ENCODE peak calls at places on chromosomes 4 and X, in six cellular contexts. One of them, this sample, is unnamed.

GRCh38 chr4:66045913-66046312 is 375.6 kb upstream of the EPHA5 start:
- DNase-seq in adrenal gland: no peak
- DNase-seq in nephron progenitor cell: no peak
- DNase-seq in lower leg skin: no peak
- DNase-seq in mammary epithelial cell: no peak
- DNase-seq in pancreas: no peak
- DNase-seq in this sample: no peak

GRCh38 chrX:77167993-77168392 is 279.2 kb upstream of the FGF16 start:
- DNase-seq in nephron progenitor cell: no peak
- DNase-seq in lower leg skin: no peak
- DNase-seq in mammary epithelial cell: no peak
- DNase-seq in adrenal gland: no peak
- DNase-seq in pancreas: no peak
- DNase-seq in this sample: no peak

GRCh38 chr4:121307441-121308327 is 73.1 kb downstream of the QRFPR start:
- DNase-seq in lower leg skin: no peak
- DNase-seq in pancreas: no peak
- DNase-seq in mammary epithelial cell: peak
- DNase-seq in nephron progenitor cell: peak
- DNase-seq in adrenal gland: no peak
- DNase-seq in this sample: no peak

GRCh38 chr4:110959041-110959643 is 336.3 kb upstream of the PITX2 start:
- DNase-seq in pancreas: no peak
- DNase-seq in nephron progenitor cell: no peak
- DNase-seq in mammary epithelial cell: no peak
- DNase-seq in lower leg skin: no peak
- DNase-seq in adrenal gland: no peak
- DNase-seq in this sample: no peak

GRCh38 chrX:46873746-46874145 is 36.9 kb downstream of the RP2 start:
- DNase-seq in nephron progenitor cell: no peak
- DNase-seq in adrenal gland: no peak
- DNase-seq in pancreas: no peak
- DNase-seq in mammary epithelial cell: no peak
- DNase-seq in lower leg skin: no peak
- DNase-seq in this sample: no peak

GRCh38 chr4:147799986-147800555 is 68.2 kb downstream of the ARHGAP10 start:
- DNase-seq in mammary epithelial cell: no peak
- DNase-seq in lower leg skin: no peak
- DNase-seq in adrenal gland: no peak
- DNase-seq in pancreas: no peak
- DNase-seq in nephron progenitor cell: no peak
- DNase-seq in this sample: no peak

GRCh38 chrX:77436682-77437081 is 10.5 kb upstream of the FGF16 start:
- DNase-seq in lower leg skin: no peak
- DNase-seq in adrenal gland: no peak
- DNase-seq in pancreas: no peak
- DNase-seq in mammary epithelial cell: peak
- DNase-seq in nephron progenitor cell: no peak
- DNase-seq in this sample: no peak

GRCh38 chr4:152162331-152162697 is 373.6 kb downstream of the FBXW7 start:
- DNase-seq in adrenal gland: no peak
- DNase-seq in nephron progenitor cell: no peak
- DNase-seq in mammary epithelial cell: no peak
- DNase-seq in lower leg skin: no peak
- DNase-seq in pancreas: no peak
- DNase-seq in this sample: no peak

GRCh38 chr4:93710101-93710846 is 118.3 kb upstream of the ATOH1 start:
- DNase-seq in nephron progenitor cell: peak
- DNase-seq in adrenal gland: no peak
- DNase-seq in pancreas: no peak
- DNase-seq in lower leg skin: no peak
- DNase-seq in mammary epithelial cell: peak
- DNase-seq in this sample: no peak
- TF ChIP-seq CTCF in nephron progenitor cell: peak
- TF ChIP-seq CTCF in adrenal gland: no peak
- TF ChIP-seq CTCF in pancreas: no peak
- TF ChIP-seq CTCF in lower leg skin: no peak
- TF ChIP-seq CTCF in mammary epithelial cell: peak
- TF ChIP-seq CTCF in this sample: peak

GRCh38 chr4:68904786-68905185 is 46.8 kb downstream of the UGT2A3 start:
- DNase-seq in adrenal gland: no peak
- DNase-seq in mammary epithelial cell: peak
- DNase-seq in nephron progenitor cell: no peak
- DNase-seq in pancreas: peak
- DNase-seq in lower leg skin: no peak
- DNase-seq in this sample: no peak
- TF ChIP-seq CTCF in adrenal gland: no peak
- TF ChIP-seq CTCF in mammary epithelial cell: peak
- TF ChIP-seq CTCF in nephron progenitor cell: no peak
- TF ChIP-seq CTCF in pancreas: peak
- TF ChIP-seq CTCF in lower leg skin: no peak
- TF ChIP-seq CTCF in this sample: peak

DNA sequence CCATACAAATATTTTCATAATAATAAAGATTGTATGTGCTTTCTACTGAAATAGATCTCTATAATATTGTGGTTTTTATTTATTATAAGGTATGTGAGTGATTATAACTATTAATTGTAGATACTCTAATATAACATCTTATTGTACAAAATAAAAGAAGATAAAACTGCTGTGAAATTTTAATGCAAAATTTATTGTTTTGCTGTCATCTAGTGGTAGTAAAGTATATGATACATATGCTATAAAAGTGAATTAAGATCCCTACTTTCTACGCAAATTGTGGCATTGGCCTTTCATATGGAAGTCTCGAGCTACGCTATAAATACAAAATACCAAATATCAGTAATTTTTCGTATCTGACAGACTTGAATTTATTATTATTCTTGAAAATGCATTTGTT is 19.3 kb downstream of the YIPF7 start:
- DNase-seq in mammary epithelial cell: no peak
- DNase-seq in lower leg skin: no peak
- DNase-seq in pancreas: no peak
- DNase-seq in adrenal gland: no peak
- DNase-seq in nephron progenitor cell: no peak
- DNase-seq in this sample: no peak
- TF ChIP-seq CTCF in mammary epithelial cell: peak
- TF ChIP-seq CTCF in lower leg skin: no peak
- TF ChIP-seq CTCF in pancreas: no peak
- TF ChIP-seq CTCF in adrenal gland: no peak
- TF ChIP-seq CTCF in nephron progenitor cell: no peak
- TF ChIP-seq CTCF in this sample: peak

DNA sequence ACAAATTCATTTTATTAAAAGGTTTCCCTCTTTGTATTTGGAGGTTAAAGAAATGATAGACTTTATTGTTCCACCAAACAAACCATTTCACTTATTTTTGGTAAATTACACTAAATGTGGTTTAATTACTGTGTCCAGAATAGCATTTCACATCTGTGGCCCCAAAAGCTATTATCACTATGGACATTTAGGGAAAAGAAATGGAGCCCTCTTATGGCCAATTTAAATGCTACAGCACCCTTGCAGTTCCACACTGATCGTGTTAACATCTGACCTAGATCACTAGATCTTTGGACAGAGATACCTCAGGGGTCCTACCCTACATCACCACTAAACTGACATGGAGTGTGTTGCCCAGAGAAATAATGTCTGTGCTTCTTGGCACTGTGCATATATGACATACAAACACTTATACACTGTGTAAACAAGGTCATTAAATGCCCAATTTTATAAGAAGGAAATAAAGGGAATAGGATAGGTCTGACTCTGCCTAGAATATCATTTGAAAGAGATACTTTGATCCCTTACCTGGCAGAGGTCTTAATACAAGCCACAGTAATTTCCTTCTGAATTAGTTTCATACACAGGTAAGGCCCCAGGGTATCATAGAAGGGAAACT is 163.9 kb downstream of the KDR start:
- DNase-seq in adrenal gland: no peak
- DNase-seq in nephron progenitor cell: no peak
- DNase-seq in lower leg skin: no peak
- DNase-seq in mammary epithelial cell: peak
- DNase-seq in pancreas: no peak
- DNase-seq in this sample: no peak
- TF ChIP-seq CTCF in adrenal gland: peak
- TF ChIP-seq CTCF in nephron progenitor cell: peak
- TF ChIP-seq CTCF in lower leg skin: no peak
- TF ChIP-seq CTCF in mammary epithelial cell: peak
- TF ChIP-seq CTCF in pancreas: peak
- TF ChIP-seq CTCF in this sample: peak

GRCh38 chr4:98110214-98110613 is 33.1 kb downstream of the STPG2 start:
- DNase-seq in mammary epithelial cell: no peak
- DNase-seq in adrenal gland: no peak
- DNase-seq in lower leg skin: no peak
- DNase-seq in pancreas: no peak
- DNase-seq in nephron progenitor cell: no peak
- DNase-seq in this sample: no peak

GRCh38 chr4:98110929-98111328 is 32.3 kb downstream of the STPG2 start:
- DNase-seq in pancreas: no peak
- DNase-seq in adrenal gland: no peak
- DNase-seq in mammary epithelial cell: no peak
- DNase-seq in nephron progenitor cell: no peak
- DNase-seq in lower leg skin: no peak
- DNase-seq in this sample: no peak

GRCh38 chr4:98117363-98117762 is 25.9 kb downstream of the STPG2 start:
- DNase-seq in mammary epithelial cell: no peak
- DNase-seq in lower leg skin: no peak
- DNase-seq in pancreas: no peak
- DNase-seq in nephron progenitor cell: no peak
- DNase-seq in adrenal gland: no peak
- DNase-seq in this sample: no peak

GRCh38 chr4:98113005-98113404 is 30.3 kb downstream of the STPG2 start:
- DNase-seq in nephron progenitor cell: peak
- DNase-seq in adrenal gland: no peak
- DNase-seq in mammary epithelial cell: peak
- DNase-seq in lower leg skin: no peak
- DNase-seq in pancreas: no peak
- DNase-seq in this sample: no peak
- TF ChIP-seq CTCF in nephron progenitor cell: no peak
- TF ChIP-seq CTCF in adrenal gland: no peak
- TF ChIP-seq CTCF in mammary epithelial cell: peak
- TF ChIP-seq CTCF in lower leg skin: no peak
- TF ChIP-seq CTCF in pancreas: no peak
- TF ChIP-seq CTCF in this sample: peak

GRCh38 chr4:77385124-77385969 is 220.3 kb upstream of the CXCL13 start:
- DNase-seq in adrenal gland: peak
- DNase-seq in pancreas: peak
- DNase-seq in nephron progenitor cell: peak
- DNase-seq in lower leg skin: peak
- DNase-seq in mammary epithelial cell: peak
- DNase-seq in this sample: peak
- TF ChIP-seq CTCF in adrenal gland: peak
- TF ChIP-seq CTCF in pancreas: peak
- TF ChIP-seq CTCF in nephron progenitor cell: peak
- TF ChIP-seq CTCF in lower leg skin: no peak
- TF ChIP-seq CTCF in mammary epithelial cell: peak
- TF ChIP-seq CTCF in this sample: peak

DNA sequence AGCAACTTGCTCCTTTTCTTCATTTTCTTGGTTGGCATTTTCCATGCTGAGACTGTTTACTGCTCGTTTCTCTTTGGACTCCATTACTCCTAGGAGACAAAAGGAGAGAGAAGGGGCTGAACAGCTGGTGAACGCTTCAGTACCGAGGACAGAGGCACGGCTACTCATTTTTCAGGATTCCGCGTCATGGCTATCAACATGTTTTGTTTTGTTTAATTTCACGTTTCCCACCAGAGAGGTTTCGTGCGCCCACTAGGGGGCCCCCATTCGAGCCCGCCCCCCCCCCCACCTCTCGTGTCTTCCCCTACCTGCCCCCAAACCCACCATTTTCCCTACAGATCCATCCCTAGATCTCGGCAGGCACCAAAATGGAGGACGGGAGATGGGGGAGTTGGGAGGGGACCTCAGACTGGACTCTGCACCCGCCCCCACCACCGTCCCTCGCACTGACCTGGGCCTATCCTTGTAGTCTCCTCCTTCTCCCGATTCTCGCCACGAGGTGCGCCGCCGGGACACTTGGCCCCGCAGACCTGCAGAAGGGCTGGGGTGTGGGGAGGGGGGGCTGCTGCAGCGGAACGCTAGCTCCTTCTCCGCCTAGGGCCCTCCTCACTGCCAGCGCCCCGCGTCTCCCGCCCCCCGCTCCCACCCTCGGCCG is 653 bp downstream of the BEX1 start:
- DNase-seq in adrenal gland: peak
- DNase-seq in lower leg skin: no peak
- DNase-seq in pancreas: peak
- DNase-seq in nephron progenitor cell: peak
- DNase-seq in mammary epithelial cell: peak
- DNase-seq in this sample: no peak
- TF ChIP-seq CTCF in adrenal gland: no peak
- TF ChIP-seq CTCF in lower leg skin: no peak
- TF ChIP-seq CTCF in pancreas: no peak
- TF ChIP-seq CTCF in nephron progenitor cell: peak
- TF ChIP-seq CTCF in mammary epithelial cell: no peak
- TF ChIP-seq CTCF in this sample: peak

DNA sequence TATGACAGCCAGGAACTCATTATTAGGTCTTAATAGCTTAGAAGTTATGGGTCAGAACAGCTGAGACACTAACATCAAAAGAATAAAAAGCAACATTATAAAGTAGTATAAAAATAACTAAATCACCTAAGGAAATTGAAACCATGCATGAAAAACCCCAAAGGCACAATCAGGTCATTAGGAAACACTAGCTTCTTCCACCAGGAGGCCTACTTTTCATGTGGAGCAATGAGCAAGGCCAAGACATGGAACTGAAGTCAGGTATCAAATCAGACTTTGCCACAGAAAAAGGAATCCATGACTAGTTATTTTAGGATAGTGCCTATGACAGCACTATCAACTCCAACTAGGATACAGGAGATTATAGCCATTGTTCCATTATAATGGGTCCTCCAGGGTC is 7.9 kb downstream of the HUWE1 start:
- DNase-seq in pancreas: no peak
- DNase-seq in lower leg skin: no peak
- DNase-seq in adrenal gland: no peak
- DNase-seq in nephron progenitor cell: no peak
- DNase-seq in mammary epithelial cell: no peak
- DNase-seq in this sample: no peak
- TF ChIP-seq CTCF in pancreas: no peak
- TF ChIP-seq CTCF in lower leg skin: no peak
- TF ChIP-seq CTCF in adrenal gland: no peak
- TF ChIP-seq CTCF in nephron progenitor cell: no peak
- TF ChIP-seq CTCF in mammary epithelial cell: peak
- TF ChIP-seq CTCF in this sample: peak

GRCh38 chrX:100615015-100615414 is 21.6 kb downstream of the TSPAN6 start:
- DNase-seq in lower leg skin: no peak
- DNase-seq in mammary epithelial cell: peak
- DNase-seq in nephron progenitor cell: no peak
- DNase-seq in pancreas: no peak
- DNase-seq in adrenal gland: peak
- DNase-seq in this sample: no peak
- TF ChIP-seq CTCF in lower leg skin: no peak
- TF ChIP-seq CTCF in mammary epithelial cell: peak
- TF ChIP-seq CTCF in nephron progenitor cell: peak
- TF ChIP-seq CTCF in pancreas: no peak
- TF ChIP-seq CTCF in adrenal gland: peak
- TF ChIP-seq CTCF in this sample: peak

This sample was measured in type B pancreatic cell.